ENCODE peak calls at places on chromosomes 1 and 21, in five cellular contexts. I is stomach; R is A549; V is prostate gland; T is CD8-positive, alpha-beta T cell. Q is an unnamed sample. For H3K9me3, the result is how much of the 10 kb centered on the place peaks cover.

GRCh38 chr1:175145899-175146298 is 46.7 kb downstream of the KIAA0040 start:
- DNase-seq in T (no peak), V (no peak), I (no peak), R (no peak), Q (no peak)

GRCh38 chr1:178869114-178869697 is 1.7 kb downstream of the ANGPTL1 start:
- DNase-seq in T (no peak), V (no peak), R (no peak), I (no peak), Q (no peak)

GRCh38 chr1:16013220-16013907 is 4.5 kb downstream of the HSPB7 start:
- DNase-seq in V (peak), R (peak), T (peak), I (peak), Q (no peak)

GRCh38 chr1:54332781-54333585 is 73.2 kb downstream of the SSBP3 start:
- DNase-seq in I (no peak), V (no peak), R (no peak), T (no peak), Q (no peak)

GRCh38 chr21:36337099-36337509 is 17.1 kb downstream of the MORC3 start:
- DNase-seq in V (peak), T (no peak), I (no peak), R (peak), Q (no peak)

GRCh38 chr21:45551316-45551715 is 9.1 kb upstream of the SLC19A1 start:
- DNase-seq in I (no peak), V (no peak), R (peak), T (no peak), Q (no peak)

GRCh38 chr1:159591981-159592380 is 4.4 kb downstream of the APCS start:
- DNase-seq in R (no peak), T (no peak), I (no peak), V (no peak), Q (no peak)

GRCh38 chr1:104163912-104164476 is 414.3 kb downstream of the AMY1C start:
- DNase-seq in I (no peak), T (no peak), R (no peak), V (no peak), Q (no peak)

GRCh38 chr1:63124666-63125191 is 197.6 kb upstream of the FOXD3 start:
- DNase-seq in T (no peak), R (no peak), V (no peak), I (no peak), Q (no peak)

GRCh38 chr1:157948547-157949152 is 44.8 kb upstream of the KIRREL1 start:
- DNase-seq in R (no peak), V (no peak), T (no peak), I (no peak), Q (no peak)

GRCh38 chr21:30206551-30207251 is 9.2 kb downstream of the CLDN8 start:
- DNase-seq in R (no peak), V (no peak), I (no peak), T (no peak), Q (no peak)

GRCh38 chr1:40630488-40631223 is 34.8 kb downstream of the RIMS3 start:
- DNase-seq in I (peak), R (peak), V (no peak), T (no peak), Q (no peak)

GRCh38 chr21:45941338-45941710 is 40.2 kb upstream of the COL6A1 start:
- DNase-seq in I (no peak), V (no peak), T (no peak), R (no peak), Q (no peak)

GRCh38 chr1:54273092-54273836 is 73.3 kb downstream of the MRPL37 start:
- DNase-seq in I (peak), R (no peak), T (no peak), V (no peak), Q (no peak)

DNA sequence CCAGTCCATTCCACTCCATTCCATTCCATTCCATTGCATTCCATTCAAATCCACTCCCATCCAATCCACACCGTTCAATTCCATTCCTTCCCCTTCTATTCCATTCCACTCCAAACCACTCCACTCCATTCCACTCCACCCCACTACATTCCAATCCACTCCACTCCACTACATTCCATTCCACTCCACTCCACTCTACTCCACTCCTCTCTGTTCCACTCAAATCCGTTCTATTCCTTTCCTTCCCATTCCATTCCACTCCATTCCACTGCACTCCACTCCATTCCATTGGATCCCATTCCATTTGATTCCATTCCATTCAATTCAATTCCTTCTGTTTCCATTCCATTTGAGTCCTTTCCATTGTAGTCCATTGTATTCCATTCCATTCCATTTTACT is 2568.3 kb upstream of the TPTE start:
- DNase-seq in V (no peak), T (no peak), I (no peak), R (no peak), Q (no peak)
- H3K9me3 ChIP-seq in V (under half), T (half or more), I (under half), R (under half), Q (half or more)

GRCh38 chr1:248779350-248779749 is 23.8 kb upstream of the LYPD8 start:
- DNase-seq in R (no peak), T (no peak), I (no peak), V (no peak), Q (no peak)
- H3K9me3 ChIP-seq in R (under half), T (under half), I (under half), V (under half), Q (under half)

DNA sequence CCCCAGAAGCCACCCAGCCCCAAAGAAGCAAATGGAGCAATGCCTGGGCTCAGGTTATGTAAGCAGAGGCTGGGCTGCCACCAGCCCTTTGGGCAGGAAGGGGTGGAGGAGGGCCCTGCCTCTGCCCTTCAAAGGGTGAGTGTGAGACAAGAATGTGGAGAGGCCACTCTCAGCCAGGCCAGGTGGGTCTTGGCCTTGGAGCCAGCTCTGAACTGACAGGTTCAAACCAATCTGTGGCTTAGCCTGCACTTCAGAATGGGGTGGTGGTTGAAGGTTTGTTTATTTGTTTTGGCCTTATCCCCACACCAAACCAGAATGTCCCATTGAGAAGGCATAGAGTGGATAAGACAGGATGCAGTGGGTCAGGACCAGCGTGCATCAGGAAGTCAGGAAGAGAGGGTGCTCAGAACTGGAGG is 29.8 kb downstream of the C1orf116 start:
- DNase-seq in T (no peak), R (no peak), V (peak), I (peak), Q (no peak)
- H3K9me3 ChIP-seq in T (under half), R (under half), V (under half), I (under half), Q (under half)

DNA sequence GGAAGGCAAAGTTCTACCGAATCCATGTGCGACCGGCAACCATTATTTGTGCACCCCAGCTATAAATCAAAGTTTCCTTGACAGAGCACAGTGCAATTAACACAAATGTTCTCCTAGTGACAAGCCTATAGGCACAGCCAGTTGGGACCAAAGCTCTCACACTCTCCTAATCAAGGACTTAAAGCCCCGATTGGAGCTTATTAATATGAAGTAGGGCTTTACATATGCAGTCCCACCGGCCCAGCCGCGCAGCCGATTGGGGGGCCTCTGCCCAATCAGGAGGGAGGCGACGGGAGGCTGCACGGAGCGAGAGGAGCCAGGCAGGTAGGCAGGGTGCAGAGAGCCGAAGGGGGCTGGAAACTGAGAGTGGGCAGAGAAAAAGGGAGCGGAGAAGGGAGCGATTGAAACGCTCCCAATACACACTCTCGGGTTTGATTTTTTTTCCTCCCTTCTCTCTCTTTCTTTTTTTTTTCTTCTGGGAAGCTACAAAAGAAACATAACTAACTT is at the start of gene ESRRG:
- DNase-seq in I (peak), T (no peak), R (no peak), V (peak), Q (no peak)
- H3K9me3 ChIP-seq in I (under half), T (under half), R (under half), V (under half), Q (under half)

GRCh38 chr1:79117376-79117775 is 110.8 kb upstream of the ADGRL4 start:
- DNase-seq in V (no peak), R (no peak), I (no peak), T (no peak), Q (no peak)
- H3K9me3 ChIP-seq in V (under half), R (under half), I (under half), T (under half), Q (under half)

DNA sequence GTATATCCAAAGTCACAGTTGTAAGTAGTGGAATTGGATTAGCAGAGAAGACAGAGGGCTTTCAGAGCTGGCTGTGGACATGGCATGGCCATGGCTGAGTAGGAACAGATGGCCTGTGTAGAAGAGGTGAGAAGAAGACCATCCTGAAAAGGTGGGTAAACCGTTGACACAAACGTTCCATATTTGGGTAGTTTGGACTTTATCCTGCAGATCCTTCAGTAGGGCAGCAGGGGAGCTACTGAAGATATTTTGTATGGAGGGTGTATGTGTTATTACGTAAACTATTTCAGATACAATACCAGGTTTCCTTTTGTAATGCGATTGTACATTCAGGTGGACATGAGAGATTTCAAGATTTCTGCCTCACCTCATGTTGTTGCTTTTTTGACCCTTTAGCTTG is 1.6 kb downstream of the UTP11 start:
- DNase-seq in R (no peak), V (no peak), T (no peak), I (no peak), Q (no peak)
- H3K9me3 ChIP-seq in R (under half), V (under half), T (under half), I (under half), Q (under half)

GRCh38 chr1:228304225-228304624 is 96.4 kb downstream of the OBSCN start:
- DNase-seq in V (no peak), R (no peak), I (peak), T (no peak), Q (no peak)
- H3K9me3 ChIP-seq in V (under half), R (under half), I (under half), T (under half), Q (under half)

DNA sequence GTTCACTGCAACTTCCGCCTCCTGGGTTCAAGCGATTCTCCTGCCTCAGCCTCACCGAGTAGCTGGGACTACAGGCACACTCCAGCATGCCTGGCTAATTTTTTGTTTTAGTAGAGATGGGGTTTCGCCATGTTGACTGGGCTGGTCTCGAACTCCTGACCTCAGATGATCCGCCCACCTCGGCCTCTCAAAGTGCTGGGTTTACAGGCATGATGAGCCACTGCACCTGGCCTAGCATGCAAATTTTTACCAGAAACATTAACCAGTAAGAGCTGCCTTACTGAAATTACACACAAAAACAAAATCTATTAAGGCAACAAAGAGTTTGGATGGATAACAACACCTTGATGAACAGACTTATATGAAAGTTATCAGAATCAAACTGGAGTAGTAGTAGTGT is 12.1 kb downstream of the ZZZ3 start:
- DNase-seq in T (no peak), R (no peak), I (no peak), V (no peak), Q (no peak)
- H3K9me3 ChIP-seq in T (under half), R (under half), I (under half), V (under half), Q (under half)

GRCh38 chr1:183932412-183932811 is 105.1 kb downstream of the COLGALT2 start:
- DNase-seq in V (no peak), R (no peak), T (no peak), I (peak), Q (no peak)
- H3K9me3 ChIP-seq in V (under half), R (under half), T (under half), I (under half), Q (under half)

Q was measured in T-helper 17 cell.